ENCODE peak calls at places on chromosomes 7 and 10, in seven cellular contexts. C is PC-3; H is CD8-positive, alpha-beta memory T cell; E is effector memory CD4-positive, alpha-beta T cell; Y is BE2C; Z is stomach; B is HCT116. T is an unnamed sample. For H3K9me3, the result is how much of the 10 kb centered on the place peaks cover.

GRCh38 chr7:17521437-17521836 is 223.0 kb downstream of the AHR start:
- DNase-seq in C (peak), H (no peak), E (no peak), Y (no peak), Z (no peak), B (no peak), T (no peak)

GRCh38 chr7:79749851-79750250 is 296.4 kb upstream of the MAGI2 start:
- DNase-seq in C (no peak), H (no peak), E (no peak), Y (no peak), Z (no peak), B (no peak), T (no peak)

GRCh38 chr10:59508956-59509355 is 146.6 kb upstream of the FAM13C start:
- DNase-seq in C (peak), H (no peak), E (no peak), Y (no peak), Z (no peak), B (no peak), T (no peak)

GRCh38 chr7:127789031-127789430 is 137.0 kb downstream of the SND1 start:
- DNase-seq in C (no peak), H (no peak), E (no peak), Y (peak), Z (no peak), B (no peak), T (no peak)

GRCh38 chr7:43577485-43577951 is 5.4 kb upstream of the STK17A start:
- DNase-seq in C (no peak), H (no peak), E (no peak), Y (no peak), Z (no peak), B (no peak), T (no peak)

GRCh38 chr7:92762853-92763252 is 73.5 kb downstream of the CDK6 start:
- DNase-seq in C (no peak), H (no peak), E (no peak), Y (no peak), Z (no peak), B (no peak), T (no peak)

GRCh38 chr7:8065356-8065813 is 96.8 kb downstream of the GLCCI1 start:
- DNase-seq in C (no peak), H (no peak), E (no peak), Y (no peak), Z (no peak), B (no peak), T (no peak)

GRCh38 chr10:89699581-89700064 is 1.8 kb upstream of the KIF20B start:
- DNase-seq in C (peak), H (no peak), E (no peak), Y (no peak), Z (no peak), B (no peak), T (no peak)

GRCh38 chr10:99450156-99450555 is 19.7 kb upstream of the GOT1 start:
- DNase-seq in C (no peak), H (no peak), E (no peak), Y (no peak), Z (no peak), B (no peak), T (no peak)

GRCh38 chr10:45052700-45053099 is 52.0 kb downstream of the ZNF22 start:
- DNase-seq in C (no peak), H (no peak), E (no peak), Y (no peak), Z (no peak), B (no peak), T (no peak)

GRCh38 chr7:3154881-3155494 is 111.3 kb upstream of the CARD11 start:
- DNase-seq in C (peak), H (peak), E (peak), Y (peak), Z (peak), B (peak), T (no peak)

GRCh38 chr10:62443866-62444265 is 69.7 kb downstream of the ZNF365 start:
- DNase-seq in C (no peak), H (no peak), E (no peak), Y (no peak), Z (no peak), B (no peak), T (no peak)

GRCh38 chr10:121994429-121994881 is 5.5 kb downstream of the TACC2 start:
- DNase-seq in C (peak), H (no peak), E (no peak), Y (no peak), Z (peak), B (no peak), T (no peak)

GRCh38 chr10:82757907-82758306 is 882.9 kb downstream of the NRG3 start:
- DNase-seq in C (no peak), H (no peak), E (no peak), Y (no peak), Z (no peak), B (no peak), T (no peak)
- H3K9me3 ChIP-seq in C (under half), H (under half), E (under half), Y (under half), Z (under half), B (under half), T (under half)

DNA sequence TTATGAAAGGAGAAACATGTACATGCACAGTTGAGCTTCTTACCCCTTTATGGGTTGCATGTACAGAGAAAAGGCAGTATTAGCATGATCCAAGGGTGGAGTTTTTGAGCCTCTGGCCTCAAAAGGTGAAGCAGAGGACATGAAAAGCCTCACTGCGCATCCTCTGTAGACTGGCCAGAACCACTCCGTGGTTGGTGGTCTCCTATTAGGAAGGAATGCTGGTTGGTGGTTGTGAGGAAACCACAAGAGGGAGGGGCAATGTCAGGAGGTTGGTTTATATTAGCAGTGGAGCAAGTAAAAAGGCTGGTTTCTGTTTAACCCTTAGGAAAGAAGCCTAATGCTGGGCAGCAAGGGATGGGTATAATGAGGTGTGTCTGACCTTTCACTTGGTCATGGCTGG is 37.5 kb downstream of the AHCYL2 start:
- DNase-seq in C (no peak), H (no peak), E (no peak), Y (no peak), Z (no peak), B (no peak), T (no peak)
- H3K9me3 ChIP-seq in C (under half), H (under half), E (under half), Y (under half), Z (under half), B (under half), T (under half)

DNA sequence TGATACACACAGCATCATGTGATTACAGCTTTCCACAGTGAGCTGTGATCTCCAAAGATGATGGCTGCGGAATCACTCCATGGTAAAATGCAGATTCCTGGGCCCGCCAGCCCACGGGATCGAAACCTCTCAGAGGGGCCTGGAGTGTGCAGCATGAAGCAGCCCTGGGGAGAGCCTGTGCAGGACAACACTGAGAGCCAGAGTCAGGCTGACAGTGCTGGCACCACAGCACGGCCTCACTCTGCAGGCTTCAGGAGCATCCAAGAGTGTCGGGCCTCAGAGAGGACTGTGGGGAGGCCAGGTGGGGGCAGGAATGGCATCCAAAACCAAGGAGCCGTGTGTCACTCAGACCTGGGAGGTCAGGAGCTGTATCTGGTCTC is 533.4 kb downstream of the TCERG1L start:
- DNase-seq in C (no peak), H (no peak), E (no peak), Y (no peak), Z (no peak), B (no peak), T (no peak)
- H3K9me3 ChIP-seq in C (under half), H (under half), E (under half), Y (under half), Z (under half), B (under half), T (under half)

GRCh38 chr7:13948019-13948781 is 41.3 kb downstream of the ETV1 start:
- DNase-seq in C (no peak), H (no peak), E (no peak), Y (no peak), Z (no peak), B (no peak), T (no peak)

GRCh38 chr7:13949939-13950338 is 39.5 kb downstream of the ETV1 start:
- DNase-seq in C (no peak), H (no peak), E (no peak), Y (no peak), Z (no peak), B (no peak), T (no peak)

GRCh38 chr7:13949450-13949849 is 40.0 kb downstream of the ETV1 start:
- DNase-seq in C (no peak), H (no peak), E (no peak), Y (peak), Z (no peak), B (no peak), T (no peak)

GRCh38 chr7:13953368-13953767 is 36.1 kb downstream of the ETV1 start:
- DNase-seq in C (no peak), H (no peak), E (no peak), Y (no peak), Z (no peak), B (no peak), T (no peak)

DNA sequence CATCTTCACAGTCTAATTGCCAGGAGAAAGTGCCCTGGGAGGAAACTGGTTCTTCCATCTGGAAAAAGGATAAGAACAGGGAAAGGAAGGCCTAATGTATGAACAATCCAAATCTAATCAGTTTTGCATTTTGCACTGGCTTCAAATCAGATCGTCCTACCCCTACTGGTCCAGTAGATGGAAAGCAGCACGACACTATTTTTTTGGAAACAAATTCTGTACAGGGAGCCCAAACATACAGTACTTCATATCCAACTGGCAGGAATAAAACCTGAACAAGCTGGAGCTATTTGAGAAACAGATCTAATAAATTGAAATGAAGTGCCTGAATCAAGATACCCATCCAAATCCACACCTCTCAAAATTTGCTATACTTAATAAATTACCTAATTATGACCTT is 36.5 kb downstream of the ETV1 start:
- DNase-seq in C (no peak), H (no peak), E (no peak), Y (no peak), Z (no peak), B (no peak), T (no peak)
- H3K9me3 ChIP-seq in C (under half), H (under half), E (under half), Y (under half), Z (under half), B (under half), T (under half)

GRCh38 chr7:87199241-87199640 is 20.3 kb downstream of the TMEM243 start:
- DNase-seq in C (no peak), H (no peak), E (no peak), Y (no peak), Z (no peak), B (no peak), T (no peak)

GRCh38 chr7:87204933-87205332 is 14.6 kb downstream of the TMEM243 start:
- DNase-seq in C (no peak), H (no peak), E (no peak), Y (no peak), Z (no peak), B (no peak), T (no peak)

GRCh38 chr7:87199700-87200450 is 19.7 kb downstream of the TMEM243 start:
- DNase-seq in C (no peak), H (no peak), E (no peak), Y (no peak), Z (no peak), B (no peak), T (no peak)

GRCh38 chr7:87202705-87203104 is 16.8 kb downstream of the TMEM243 start:
- DNase-seq in C (no peak), H (no peak), E (no peak), Y (no peak), Z (no peak), B (no peak), T (no peak)

DNA sequence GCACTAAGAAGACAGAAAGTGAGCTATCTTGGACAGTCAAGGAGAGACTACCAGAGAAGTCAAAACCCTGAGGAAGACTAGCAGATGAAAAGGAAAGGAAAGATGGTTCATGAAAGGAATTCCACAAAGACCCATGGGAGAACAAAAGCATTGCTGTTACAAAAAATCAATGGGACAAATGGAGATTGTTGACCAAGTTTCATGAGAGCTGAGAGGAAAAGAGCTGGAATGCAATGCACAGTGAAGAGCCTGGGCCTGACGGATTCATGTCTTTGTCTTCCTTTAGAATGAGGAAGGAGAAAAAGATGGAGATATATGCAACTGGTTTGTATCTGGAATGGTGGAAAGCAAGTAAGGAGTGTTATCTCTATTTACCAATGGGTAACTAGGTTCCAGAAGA is 17.3 kb downstream of the TMEM243 start:
- DNase-seq in C (no peak), H (no peak), E (no peak), Y (no peak), Z (no peak), B (no peak), T (no peak)
- H3K9me3 ChIP-seq in C (under half), H (under half), E (under half), Y (under half), Z (under half), B (under half), T (under half)

DNA sequence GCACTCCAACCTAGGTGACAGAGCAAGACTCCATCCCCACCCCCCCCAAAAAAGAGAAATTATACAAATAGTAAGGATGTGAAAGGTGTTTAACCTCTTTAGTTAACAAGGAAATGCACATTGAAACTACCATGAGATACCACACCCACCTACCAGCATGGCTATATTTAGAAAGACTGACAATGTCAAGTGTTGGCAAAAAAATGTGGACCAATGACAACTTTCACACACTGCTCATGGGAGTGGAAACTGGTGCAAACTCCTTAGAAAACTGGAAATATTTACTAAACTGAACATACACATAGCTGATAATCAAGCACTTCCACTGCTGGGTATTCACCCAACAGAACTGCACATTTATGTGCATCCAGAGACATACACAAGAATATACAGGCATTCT is 23.3 kb upstream of the NRF1 start:
- DNase-seq in C (no peak), H (no peak), E (no peak), Y (no peak), Z (no peak), B (no peak), T (no peak)
- H3K9me3 ChIP-seq in C (under half), H (under half), E (under half), Y (under half), Z (under half), B (under half), T (under half)

DNA sequence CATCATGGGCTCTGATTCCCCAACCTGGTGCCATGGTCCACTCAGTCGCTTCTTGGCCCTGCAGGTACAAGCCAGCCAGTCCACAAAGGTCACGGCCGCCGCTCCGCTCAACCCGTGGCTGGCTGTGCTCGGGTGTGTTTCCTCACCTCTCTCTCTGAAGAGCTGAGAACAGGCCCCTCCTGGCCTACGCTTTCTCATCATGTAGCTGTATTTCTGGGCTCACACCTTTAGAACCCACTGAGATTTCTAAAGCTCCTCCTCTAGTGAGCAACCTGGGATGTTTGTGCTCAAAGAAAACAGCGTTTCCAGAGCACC is 30.2 kb downstream of the PTPRN2 start:
- DNase-seq in C (no peak), H (no peak), E (no peak), Y (no peak), Z (no peak), B (no peak), T (no peak)
- H3K9me3 ChIP-seq in C (under half), H (under half), E (under half), Y (under half), Z (under half), B (under half), T (under half)

T was measured in T-helper 17 cell.